ENCODE peak calls at places on chromosomes 5 and 9, in ten cellular contexts. J, N, W, E, L, P, R, U, G and C are unnamed samples.
A peak's percentile ranks its signal among the peaks of the same experiment; 100 is the strongest.

GRCh38 chr9:89635816-89636215 is 31.0 kb downstream of the GADD45G start:
- DNase-seq in J (no peak), N (no peak), W (no peak), E (no peak), L (no peak), P (no peak), R (no peak), U (peak; percentile 74), G (no peak), C (no peak)

GRCh38 chr5:93099902-93100347 is 481.1 kb downstream of the NR2F1-AS1 start:
- DNase-seq in J (no peak), N (no peak), W (no peak), E (no peak), L (no peak), P (no peak), R (no peak), U (peak; percentile 20), G (no peak), C (no peak)

GRCh38 chr5:176875014-176875550 is 24.1 kb downstream of the HK3 start:
- DNase-seq in J (no peak), N (no peak), W (no peak), E (no peak), L (no peak), P (no peak), R (no peak), U (no peak), G (no peak), C (no peak)

GRCh38 chr9:79134654-79135053 is 437.1 kb upstream of the TLE4 start:
- DNase-seq in J (peak; percentile 52), N (peak; percentile 13), W (no peak), E (peak; percentile 18), L (no peak), P (no peak), R (no peak), U (peak; percentile 52), G (no peak), C (no peak)

GRCh38 chr9:124794902-124795491 is 18.1 kb downstream of the OLFML2A start:
- DNase-seq in J (no peak), N (no peak), W (peak; percentile 49), E (no peak), L (no peak), P (no peak), R (no peak), U (no peak), G (no peak), C (no peak)

GRCh38 chr5:168327019-168327421 is 35.6 kb downstream of the WWC1 start:
- DNase-seq in J (no peak), N (no peak), W (no peak), E (no peak), L (no peak), P (no peak), R (no peak), U (peak; percentile 69), G (no peak), C (no peak)

GRCh38 chr9:19378154-19378553 is 1.9 kb downstream of the RPS6 start:
- DNase-seq in J (no peak), N (no peak), W (no peak), E (no peak), L (no peak), P (no peak), R (no peak), U (no peak), G (no peak), C (no peak)

GRCh38 chr5:26329562-26330189 is 708.7 kb downstream of the CDH9 start:
- DNase-seq in J (no peak), N (no peak), W (no peak), E (no peak), L (no peak), P (no peak), R (no peak), U (no peak), G (no peak), C (no peak)

GRCh38 chr5:171806976-171807823 is 21.6 kb downstream of the SMIM23 start:
- DNase-seq in J (no peak), N (no peak), W (peak; percentile 80), E (no peak), L (no peak), P (no peak), R (no peak), U (peak; percentile 73), G (no peak), C (no peak)

GRCh38 chr5:135436856-135437795 is 10.0 kb downstream of the DCANP1 start:
- DNase-seq in J (no peak), N (no peak), W (no peak), E (no peak), L (no peak), P (no peak), R (peak; percentile 55), U (peak; percentile 32), G (no peak), C (no peak)

GRCh38 chr5:72281764-72282499 is 38.1 kb downstream of the MRPS27 start:
- DNase-seq in J (no peak), N (no peak), W (no peak), E (no peak), L (no peak), P (no peak), R (no peak), U (peak; percentile 79), G (no peak), C (no peak)

GRCh38 chr5:100647461-100648230 is 112.5 kb downstream of the FAM174A start:
- DNase-seq in J (no peak), N (peak; percentile 5), W (no peak), E (no peak), L (no peak), P (peak; percentile 13), R (peak; percentile 88), U (peak; percentile 27), G (no peak), C (no peak)

DNA sequence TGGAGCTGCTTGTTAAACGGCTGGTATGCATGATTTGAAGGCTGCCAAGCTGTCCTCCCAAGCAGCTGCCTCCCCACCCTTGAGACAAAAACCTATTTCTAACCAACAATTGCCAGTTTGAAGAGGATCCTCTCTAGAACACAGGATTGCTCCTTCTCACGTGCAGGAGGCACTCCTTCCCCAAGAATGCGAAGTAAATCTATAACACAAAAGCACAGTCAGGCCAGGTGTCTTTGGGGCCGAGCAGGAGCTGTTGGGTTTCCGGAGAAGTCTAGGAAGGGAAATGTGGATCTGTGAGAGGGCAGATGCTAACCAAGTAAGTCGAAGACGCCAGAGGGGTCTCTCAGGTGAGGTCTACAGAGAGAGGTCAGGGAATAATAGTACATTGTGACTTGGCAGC is 35.4 kb upstream of the GNPDA1 start:
- DNase-seq in J (peak; percentile 36), N (no peak), W (no peak), E (no peak), L (no peak), P (no peak), R (no peak), U (no peak), G (no peak), C (no peak)
- TF ChIP-seq CTCF in J (no peak), N (no peak), W (no peak), E (no peak), L (no peak), P (no peak), R (no peak), U (no peak), G (no peak), C (no peak)

GRCh38 chr5:143800715-143801114 is 11.2 kb upstream of the HMHB1 start:
- DNase-seq in J (no peak), N (no peak), W (no peak), E (no peak), L (no peak), P (no peak), R (no peak), U (no peak), G (no peak), C (no peak)
- TF ChIP-seq CTCF in J (no peak), N (no peak), W (no peak), E (no peak), L (no peak), P (no peak), R (no peak), U (no peak), G (no peak), C (no peak)

DNA sequence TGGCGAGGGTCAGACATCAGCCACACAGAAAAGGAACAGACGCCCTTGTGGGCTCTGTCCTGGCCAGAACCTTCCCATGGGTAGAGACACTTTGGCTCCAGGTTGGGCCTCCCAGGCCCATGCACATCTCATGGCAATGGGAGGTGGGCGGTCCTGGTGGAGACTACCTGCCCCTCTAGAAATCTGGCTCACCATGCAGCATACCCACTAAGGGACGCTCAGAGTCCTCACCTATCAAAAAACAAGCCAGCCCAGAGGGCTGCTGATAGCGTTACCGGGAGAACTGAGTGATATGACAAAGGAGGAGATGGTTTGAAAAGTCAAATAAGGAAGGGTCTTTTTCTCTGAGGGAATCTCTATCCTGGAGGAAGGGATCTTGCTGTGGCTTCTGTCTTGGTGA is 62.1 kb downstream of the C5orf15 start:
- DNase-seq in J (no peak), N (no peak), W (no peak), E (no peak), L (no peak), P (peak; percentile 37), R (no peak), U (no peak), G (no peak), C (no peak)
- TF ChIP-seq CTCF in J (no peak), N (no peak), W (no peak), E (no peak), L (no peak), P (no peak), R (no peak), U (no peak), G (no peak), C (no peak)

GRCh38 chr5:174188300-174188699 is 142.8 kb downstream of the NSG2 start:
- DNase-seq in J (no peak), N (no peak), W (no peak), E (no peak), L (no peak), P (no peak), R (no peak), U (no peak), G (no peak), C (no peak)

GRCh38 chr5:174187001-174187400 is 141.5 kb downstream of the NSG2 start:
- DNase-seq in J (no peak), N (no peak), W (no peak), E (no peak), L (no peak), P (no peak), R (no peak), U (no peak), G (no peak), C (no peak)

GRCh38 chr5:174185506-174185905 is 140.0 kb downstream of the NSG2 start:
- DNase-seq in J (no peak), N (no peak), W (no peak), E (no peak), L (no peak), P (no peak), R (no peak), U (no peak), G (no peak), C (no peak)

GRCh38 chr5:174187481-174187880 is 142.0 kb downstream of the NSG2 start:
- DNase-seq in J (no peak), N (no peak), W (no peak), E (no peak), L (no peak), P (no peak), R (no peak), U (no peak), G (no peak), C (no peak)

DNA sequence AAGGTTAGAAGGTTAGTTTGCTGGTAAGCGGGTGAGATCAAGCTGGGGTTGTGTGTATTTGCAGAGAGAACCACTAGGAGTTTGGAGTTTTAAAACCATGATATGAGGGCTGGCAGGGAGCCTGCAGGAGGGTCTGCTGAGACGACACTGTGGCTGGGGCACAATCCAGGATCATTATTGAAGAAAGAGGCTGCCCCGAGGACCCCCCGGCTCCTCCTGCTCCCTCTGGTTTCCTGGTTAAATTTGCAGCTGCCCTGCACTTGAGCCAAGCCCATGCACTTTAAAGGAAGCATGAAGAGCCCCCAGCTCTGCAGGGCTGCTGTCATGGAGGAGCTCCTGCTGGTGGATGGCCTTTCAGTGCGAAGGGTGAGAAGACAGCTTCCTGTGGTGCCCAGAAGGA is 140.6 kb downstream of the NSG2 start:
- DNase-seq in J (no peak), N (no peak), W (no peak), E (no peak), L (no peak), P (no peak), R (no peak), U (no peak), G (no peak), C (no peak)
- TF ChIP-seq CTCF in J (no peak), N (no peak), W (no peak), E (no peak), L (no peak), P (no peak), R (no peak), U (no peak), G (no peak), C (no peak)